ENCODE peak calls at places on chromosome 1, in eight cellular contexts. One of them, this sample, is unnamed.

GRCh38 chr1:212225416-212225815 is 59.8 kb upstream of the PPP2R5A start:
- DNase-seq in K562: no peak
- DNase-seq in mammary epithelial cell: no peak
- DNase-seq in psoas muscle: no peak
- DNase-seq in A673: no peak
- DNase-seq in heart right ventricle: no peak
- DNase-seq in BE2C: no peak
- DNase-seq in colonic mucosa: no peak
- DNase-seq in this sample: no peak

GRCh38 chr1:232904566-232904965 is 45.8 kb upstream of the NTPCR start:
- DNase-seq in K562: no peak
- DNase-seq in mammary epithelial cell: peak; percentile 81
- DNase-seq in psoas muscle: no peak
- DNase-seq in A673: no peak
- DNase-seq in heart right ventricle: no peak
- DNase-seq in BE2C: no peak
- DNase-seq in colonic mucosa: no peak
- DNase-seq in this sample: peak; percentile 84

GRCh38 chr1:236287356-236287755 is 5.6 kb upstream of the ERO1B start:
- DNase-seq in K562: no peak
- DNase-seq in mammary epithelial cell: no peak
- DNase-seq in psoas muscle: no peak
- DNase-seq in A673: no peak
- DNase-seq in heart right ventricle: no peak
- DNase-seq in BE2C: no peak
- DNase-seq in colonic mucosa: no peak
- DNase-seq in this sample: no peak

GRCh38 chr1:11790880-11791715 is 14.7 kb downstream of the MTHFR start:
- DNase-seq in K562: peak; percentile 71
- DNase-seq in mammary epithelial cell: peak; percentile 67
- DNase-seq in psoas muscle: peak; percentile 91
- DNase-seq in A673: no peak
- DNase-seq in heart right ventricle: peak; percentile 97
- DNase-seq in BE2C: no peak
- DNase-seq in colonic mucosa: peak; percentile 84
- DNase-seq in this sample: peak; percentile 91

GRCh38 chr1:58649555-58649954 is 50.3 kb downstream of the MYSM1 start:
- DNase-seq in K562: no peak
- DNase-seq in mammary epithelial cell: no peak
- DNase-seq in psoas muscle: no peak
- DNase-seq in A673: peak; percentile 49
- DNase-seq in heart right ventricle: no peak
- DNase-seq in BE2C: peak; percentile 33
- DNase-seq in colonic mucosa: peak; percentile 23
- DNase-seq in this sample: no peak

GRCh38 chr1:208054485-208054884 is 143.6 kb upstream of the CD34 start:
- DNase-seq in K562: no peak
- DNase-seq in mammary epithelial cell: no peak
- DNase-seq in psoas muscle: no peak
- DNase-seq in A673: no peak
- DNase-seq in heart right ventricle: no peak
- DNase-seq in BE2C: no peak
- DNase-seq in colonic mucosa: no peak
- DNase-seq in this sample: peak; percentile 6

GRCh38 chr1:243549108-243549507 is 293.3 kb downstream of the SDCCAG8 start:
- DNase-seq in K562: no peak
- DNase-seq in mammary epithelial cell: peak; percentile 56
- DNase-seq in psoas muscle: no peak
- DNase-seq in A673: no peak
- DNase-seq in heart right ventricle: no peak
- DNase-seq in BE2C: no peak
- DNase-seq in colonic mucosa: no peak
- DNase-seq in this sample: peak; percentile 88

GRCh38 chr1:17709981-17710380 is 45.2 kb upstream of the ACTL8 start:
- DNase-seq in K562: no peak
- DNase-seq in mammary epithelial cell: no peak
- DNase-seq in psoas muscle: no peak
- DNase-seq in A673: no peak
- DNase-seq in heart right ventricle: no peak
- DNase-seq in BE2C: no peak
- DNase-seq in colonic mucosa: no peak
- DNase-seq in this sample: no peak

GRCh38 chr1:43315963-43316737 is 15.4 kb downstream of the TIE1 start:
- DNase-seq in K562: no peak
- DNase-seq in mammary epithelial cell: no peak
- DNase-seq in psoas muscle: no peak
- DNase-seq in A673: no peak
- DNase-seq in heart right ventricle: no peak
- DNase-seq in BE2C: no peak
- DNase-seq in colonic mucosa: no peak
- DNase-seq in this sample: no peak

GRCh38 chr1:90201467-90202358 is 206.8 kb downstream of the ZNF326 start:
- DNase-seq in K562: no peak
- DNase-seq in mammary epithelial cell: peak; percentile 2
- DNase-seq in psoas muscle: no peak
- DNase-seq in A673: no peak
- DNase-seq in heart right ventricle: no peak
- DNase-seq in BE2C: no peak
- DNase-seq in colonic mucosa: no peak
- DNase-seq in this sample: peak; percentile 22

GRCh38 chr1:31596737-31597097 is 20.4 kb downstream of the TINAGL1 start:
- DNase-seq in K562: no peak
- DNase-seq in mammary epithelial cell: no peak
- DNase-seq in psoas muscle: no peak
- DNase-seq in A673: no peak
- DNase-seq in heart right ventricle: no peak
- DNase-seq in BE2C: no peak
- DNase-seq in colonic mucosa: no peak
- DNase-seq in this sample: no peak

GRCh38 chr1:156896490-156897033 is 3.0 kb downstream of the PEAR1 start:
- DNase-seq in K562: no peak
- DNase-seq in mammary epithelial cell: peak; percentile 88
- DNase-seq in psoas muscle: no peak
- DNase-seq in A673: no peak
- DNase-seq in heart right ventricle: no peak
- DNase-seq in BE2C: no peak
- DNase-seq in colonic mucosa: no peak
- DNase-seq in this sample: peak; percentile 92

GRCh38 chr1:73593379-73593778 is 604.6 kb downstream of the LRRIQ3 start:
- DNase-seq in K562: no peak
- DNase-seq in mammary epithelial cell: peak; percentile 67
- DNase-seq in psoas muscle: no peak
- DNase-seq in A673: peak; percentile 54
- DNase-seq in heart right ventricle: no peak
- DNase-seq in BE2C: no peak
- DNase-seq in colonic mucosa: peak; percentile 71
- DNase-seq in this sample: peak; percentile 70

GRCh38 chr1:2259668-2260392 is 31.7 kb downstream of the SKI start:
- DNase-seq in K562: no peak
- DNase-seq in mammary epithelial cell: no peak
- DNase-seq in psoas muscle: peak; percentile 26
- DNase-seq in A673: no peak
- DNase-seq in heart right ventricle: no peak
- DNase-seq in BE2C: no peak
- DNase-seq in colonic mucosa: no peak
- DNase-seq in this sample: no peak

GRCh38 chr1:169829671-169830070 is 35.0 kb upstream of the METTL18 start:
- DNase-seq in K562: no peak
- DNase-seq in mammary epithelial cell: no peak
- DNase-seq in psoas muscle: no peak
- DNase-seq in A673: no peak
- DNase-seq in heart right ventricle: no peak
- DNase-seq in BE2C: no peak
- DNase-seq in colonic mucosa: no peak
- DNase-seq in this sample: no peak

GRCh38 chr1:110056776-110057175 is 13.7 kb downstream of the ALX3 start:
- DNase-seq in K562: no peak
- DNase-seq in mammary epithelial cell: peak; percentile 87
- DNase-seq in psoas muscle: no peak
- DNase-seq in A673: no peak
- DNase-seq in heart right ventricle: no peak
- DNase-seq in BE2C: no peak
- DNase-seq in colonic mucosa: peak; percentile 37
- DNase-seq in this sample: peak; percentile 46

DNA sequence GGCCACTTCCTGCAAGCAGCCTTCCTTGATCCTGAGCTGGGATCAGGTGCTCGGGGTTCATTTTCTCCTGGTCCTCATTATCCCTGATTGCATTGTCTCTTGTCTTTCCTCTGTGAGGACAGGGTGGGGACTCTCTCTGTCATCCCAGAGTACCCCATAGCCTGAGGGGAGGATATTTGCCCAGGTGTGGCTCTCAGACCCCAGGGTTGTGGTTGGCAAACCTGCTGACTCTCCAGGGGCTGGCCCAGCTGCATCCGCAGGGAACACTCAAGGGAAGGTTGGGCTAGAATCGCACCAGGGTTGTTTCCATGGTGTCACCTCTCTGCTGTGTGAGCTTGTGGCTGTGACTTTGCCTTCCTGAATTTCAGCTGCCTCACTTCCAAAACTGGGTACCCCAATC is 276.8 kb upstream of the C1orf174 start:
- DNase-seq in K562: no peak
- DNase-seq in mammary epithelial cell: no peak
- DNase-seq in psoas muscle: no peak
- DNase-seq in A673: no peak
- DNase-seq in heart right ventricle: no peak
- DNase-seq in BE2C: no peak
- DNase-seq in colonic mucosa: no peak
- DNase-seq in this sample: no peak
- H3K4me1 ChIP-seq in K562: no peaks in the 10 kb centered on the region
- H3K4me1 ChIP-seq in mammary epithelial cell: no peaks in the 10 kb centered on the region
- H3K4me1 ChIP-seq in psoas muscle: no peaks in the 10 kb centered on the region
- H3K4me1 ChIP-seq in A673: no peaks in the 10 kb centered on the region
- H3K4me1 ChIP-seq in heart right ventricle: no peaks in the 10 kb centered on the region
- H3K4me1 ChIP-seq in BE2C: no peaks in the 10 kb centered on the region
- H3K4me1 ChIP-seq in colonic mucosa: no peaks in the 10 kb centered on the region
- H3K4me1 ChIP-seq in this sample: no peaks in the 10 kb centered on the region

DNA sequence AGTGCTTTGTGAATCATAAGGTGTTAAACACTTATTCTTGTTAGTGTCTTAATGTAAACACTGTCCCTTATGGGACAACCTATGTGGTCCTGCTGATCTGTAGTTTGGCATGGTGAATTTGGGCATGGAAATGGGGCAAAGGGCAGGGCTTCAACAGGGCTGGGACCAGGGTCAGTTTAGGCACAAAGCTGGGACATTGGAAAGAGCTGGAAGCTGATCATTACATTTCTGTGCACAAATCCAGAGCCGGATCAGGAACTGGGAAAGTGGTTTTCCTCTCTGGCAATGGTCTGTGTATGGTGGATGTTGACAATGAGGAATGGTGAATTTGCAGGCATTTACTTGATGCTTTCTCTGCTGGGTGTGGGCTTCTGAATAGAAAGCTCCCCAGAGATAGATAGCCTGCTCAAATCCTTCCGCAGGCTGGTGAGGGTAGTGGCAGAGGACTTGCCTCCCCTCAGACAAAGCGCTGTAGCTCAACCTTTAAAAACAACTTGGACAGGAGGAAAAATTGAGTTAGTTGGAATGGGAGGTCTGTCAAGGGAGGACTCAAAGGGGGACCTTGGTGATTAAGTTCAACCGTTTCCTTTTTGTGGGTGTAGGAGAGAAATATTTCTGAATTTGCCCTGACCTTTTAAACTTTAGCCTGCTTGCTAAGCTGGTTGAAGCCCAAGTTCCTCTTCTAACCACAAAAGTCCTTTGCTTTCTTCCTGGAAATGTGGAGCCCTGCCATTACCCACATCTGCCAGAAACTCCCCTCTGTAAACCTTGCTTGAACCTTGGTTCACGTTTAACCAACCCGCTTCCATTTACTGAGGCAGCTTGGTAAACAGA is 35.3 kb downstream of the HLX start:
- DNase-seq in K562: no peak
- DNase-seq in mammary epithelial cell: no peak
- DNase-seq in psoas muscle: no peak
- DNase-seq in A673: no peak
- DNase-seq in heart right ventricle: no peak
- DNase-seq in BE2C: no peak
- DNase-seq in colonic mucosa: no peak
- DNase-seq in this sample: no peak
- H3K4me1 ChIP-seq in K562: no peaks in the 10 kb centered on the region
- H3K4me1 ChIP-seq in mammary epithelial cell: no peaks in the 10 kb centered on the region
- H3K4me1 ChIP-seq in psoas muscle: peaks cover 5% of the 10 kb centered on the region
- H3K4me1 ChIP-seq in A673: no peaks in the 10 kb centered on the region
- H3K4me1 ChIP-seq in heart right ventricle: no peaks in the 10 kb centered on the region
- H3K4me1 ChIP-seq in BE2C: no peaks in the 10 kb centered on the region
- H3K4me1 ChIP-seq in colonic mucosa: no peaks in the 10 kb centered on the region
- H3K4me1 ChIP-seq in this sample: no peaks in the 10 kb centered on the region

GRCh38 chr1:51661081-51661518 is 44.2 kb downstream of the OSBPL9 start:
- DNase-seq in K562: no peak
- DNase-seq in mammary epithelial cell: peak; percentile 83
- DNase-seq in psoas muscle: no peak
- DNase-seq in A673: peak; percentile 91
- DNase-seq in heart right ventricle: no peak
- DNase-seq in BE2C: no peak
- DNase-seq in colonic mucosa: no peak
- DNase-seq in this sample: peak; percentile 97
- H3K4me1 ChIP-seq in K562: peaks cover 6% of the 10 kb centered on the region
- H3K4me1 ChIP-seq in mammary epithelial cell: peaks cover 16% of the 10 kb centered on the region
- H3K4me1 ChIP-seq in psoas muscle: peaks cover 88% of the 10 kb centered on the region
- H3K4me1 ChIP-seq in A673: peaks cover 30% of the 10 kb centered on the region
- H3K4me1 ChIP-seq in heart right ventricle: peaks cover 57% of the 10 kb centered on the region
- H3K4me1 ChIP-seq in BE2C: no peaks in the 10 kb centered on the region
- H3K4me1 ChIP-seq in colonic mucosa: no peaks in the 10 kb centered on the region
- H3K4me1 ChIP-seq in this sample: peaks cover 40% of the 10 kb centered on the region

DNA sequence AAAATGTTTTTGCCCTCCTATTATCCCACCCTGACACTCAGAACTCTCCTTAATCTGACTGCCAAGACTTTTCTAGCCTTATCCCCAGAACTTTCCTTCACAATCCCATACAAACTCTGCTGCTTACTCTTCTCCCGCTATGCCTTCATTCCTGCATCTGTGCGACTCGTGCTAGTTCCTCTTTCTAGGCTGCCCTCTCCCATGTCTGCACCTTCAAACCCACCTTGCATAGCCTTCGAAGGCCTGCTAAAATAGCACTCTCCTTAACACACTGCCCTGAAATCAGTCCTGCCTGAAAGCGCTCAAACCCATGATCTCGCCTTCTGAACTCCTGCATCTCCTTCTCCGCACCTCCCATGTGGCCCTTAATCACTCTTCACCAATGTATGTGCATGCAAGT is 2.5 kb upstream of the NCF2 start:
- DNase-seq in K562: no peak
- DNase-seq in mammary epithelial cell: no peak
- DNase-seq in psoas muscle: no peak
- DNase-seq in A673: no peak
- DNase-seq in heart right ventricle: no peak
- DNase-seq in BE2C: no peak
- DNase-seq in colonic mucosa: no peak
- DNase-seq in this sample: no peak
- H3K4me1 ChIP-seq in K562: no peaks in the 10 kb centered on the region
- H3K4me1 ChIP-seq in mammary epithelial cell: peaks cover 9% of the 10 kb centered on the region
- H3K4me1 ChIP-seq in psoas muscle: no peaks in the 10 kb centered on the region
- H3K4me1 ChIP-seq in A673: no peaks in the 10 kb centered on the region
- H3K4me1 ChIP-seq in heart right ventricle: peaks cover 4% of the 10 kb centered on the region
- H3K4me1 ChIP-seq in BE2C: no peaks in the 10 kb centered on the region
- H3K4me1 ChIP-seq in colonic mucosa: no peaks in the 10 kb centered on the region
- H3K4me1 ChIP-seq in this sample: no peaks in the 10 kb centered on the region